ENCODE peak calls at places on chromosomes 6 and 20, in eight cellular contexts. One of them, this sample, is unnamed.

GRCh38 chr6:20952605-20953004 is 418.3 kb downstream of the CDKAL1 start:
- DNase-seq in SK-N-SH: no peak
- DNase-seq in MM.1S: no peak
- DNase-seq in hepatocyte: peak; percentile 12
- DNase-seq in GM23338: no peak
- DNase-seq in GM23248: peak; percentile 65
- DNase-seq in PC-3: peak; percentile 90
- DNase-seq in HCT116: peak; percentile 60
- DNase-seq in this sample: no peak

GRCh38 chr6:18260448-18261106 is 3.8 kb downstream of the DEK start:
- DNase-seq in SK-N-SH: no peak
- DNase-seq in MM.1S: peak; percentile 29
- DNase-seq in hepatocyte: no peak
- DNase-seq in GM23338: no peak
- DNase-seq in GM23248: peak; percentile 70
- DNase-seq in PC-3: peak; percentile 71
- DNase-seq in HCT116: no peak
- DNase-seq in this sample: peak; percentile 79

GRCh38 chr6:134863763-134864510 is 86.0 kb downstream of the ALDH8A1 start:
- DNase-seq in SK-N-SH: no peak
- DNase-seq in MM.1S: no peak
- DNase-seq in hepatocyte: no peak
- DNase-seq in GM23338: no peak
- DNase-seq in GM23248: no peak
- DNase-seq in PC-3: no peak
- DNase-seq in HCT116: no peak
- DNase-seq in this sample: no peak

GRCh38 chr20:47429409-47429808 is 72.3 kb upstream of the NCOA3 start:
- DNase-seq in SK-N-SH: no peak
- DNase-seq in MM.1S: no peak
- DNase-seq in hepatocyte: no peak
- DNase-seq in GM23338: no peak
- DNase-seq in GM23248: no peak
- DNase-seq in PC-3: no peak
- DNase-seq in HCT116: no peak
- DNase-seq in this sample: no peak

GRCh38 chr6:125793280-125793679 is 2.5 kb downstream of the NCOA7 start:
- DNase-seq in SK-N-SH: peak; percentile 33
- DNase-seq in MM.1S: no peak
- DNase-seq in hepatocyte: no peak
- DNase-seq in GM23338: peak; percentile 56
- DNase-seq in GM23248: no peak
- DNase-seq in PC-3: no peak
- DNase-seq in HCT116: no peak
- DNase-seq in this sample: no peak

GRCh38 chr6:1496836-1497592 is 107.6 kb downstream of the FOXF2 start:
- DNase-seq in SK-N-SH: no peak
- DNase-seq in MM.1S: no peak
- DNase-seq in hepatocyte: peak; percentile 28
- DNase-seq in GM23338: no peak
- DNase-seq in GM23248: no peak
- DNase-seq in PC-3: no peak
- DNase-seq in HCT116: no peak
- DNase-seq in this sample: no peak

GRCh38 chr6:42241915-42242314 is 24.3 kb upstream of the MRPS10 start:
- DNase-seq in SK-N-SH: no peak
- DNase-seq in MM.1S: no peak
- DNase-seq in hepatocyte: no peak
- DNase-seq in GM23338: peak; percentile 81
- DNase-seq in GM23248: no peak
- DNase-seq in PC-3: no peak
- DNase-seq in HCT116: no peak
- DNase-seq in this sample: no peak

GRCh38 chr6:23319560-23319959 is 750.2 kb downstream of the HDGFL1 start:
- DNase-seq in SK-N-SH: no peak
- DNase-seq in MM.1S: no peak
- DNase-seq in hepatocyte: no peak
- DNase-seq in GM23338: no peak
- DNase-seq in GM23248: no peak
- DNase-seq in PC-3: no peak
- DNase-seq in HCT116: no peak
- DNase-seq in this sample: no peak

GRCh38 chr6:158897236-158897635 is 78.1 kb upstream of the EZR start:
- DNase-seq in SK-N-SH: no peak
- DNase-seq in MM.1S: no peak
- DNase-seq in hepatocyte: no peak
- DNase-seq in GM23338: no peak
- DNase-seq in GM23248: peak; percentile 9
- DNase-seq in PC-3: no peak
- DNase-seq in HCT116: no peak
- DNase-seq in this sample: no peak

GRCh38 chr20:20014659-20015058 is 2.5 kb upstream of the NAA20 start:
- DNase-seq in SK-N-SH: no peak
- DNase-seq in MM.1S: no peak
- DNase-seq in hepatocyte: no peak
- DNase-seq in GM23338: peak; percentile 37
- DNase-seq in GM23248: no peak
- DNase-seq in PC-3: peak; percentile 44
- DNase-seq in HCT116: no peak
- DNase-seq in this sample: no peak

GRCh38 chr20:56362833-56363413 is 4.1 kb downstream of the FAM210B start:
- DNase-seq in SK-N-SH: no peak
- DNase-seq in MM.1S: no peak
- DNase-seq in hepatocyte: no peak
- DNase-seq in GM23338: peak; percentile 31
- DNase-seq in GM23248: peak; percentile 46
- DNase-seq in PC-3: no peak
- DNase-seq in HCT116: no peak
- DNase-seq in this sample: no peak

GRCh38 chr6:134662077-134662476 is 287.8 kb downstream of the ALDH8A1 start:
- DNase-seq in SK-N-SH: no peak
- DNase-seq in MM.1S: no peak
- DNase-seq in hepatocyte: no peak
- DNase-seq in GM23338: no peak
- DNase-seq in GM23248: no peak
- DNase-seq in PC-3: no peak
- DNase-seq in HCT116: no peak
- DNase-seq in this sample: no peak

GRCh38 chr6:132275253-132275970 is 125.9 kb downstream of the MOXD1 start:
- DNase-seq in SK-N-SH: no peak
- DNase-seq in MM.1S: no peak
- DNase-seq in hepatocyte: peak; percentile 8
- DNase-seq in GM23338: peak; percentile 42
- DNase-seq in GM23248: no peak
- DNase-seq in PC-3: no peak
- DNase-seq in HCT116: no peak
- DNase-seq in this sample: no peak

GRCh38 chr6:72940265-72940664 is 285.0 kb downstream of the KHDC1L start:
- DNase-seq in SK-N-SH: no peak
- DNase-seq in MM.1S: no peak
- DNase-seq in hepatocyte: no peak
- DNase-seq in GM23338: no peak
- DNase-seq in GM23248: peak; percentile 20
- DNase-seq in PC-3: peak; percentile 34
- DNase-seq in HCT116: no peak
- DNase-seq in this sample: no peak

GRCh38 chr6:36701401-36701991 is 3.9 kb downstream of the RAB44 start:
- DNase-seq in SK-N-SH: no peak
- DNase-seq in MM.1S: peak; percentile 34
- DNase-seq in hepatocyte: no peak
- DNase-seq in GM23338: peak; percentile 23
- DNase-seq in GM23248: peak; percentile 27
- DNase-seq in PC-3: peak; percentile 32
- DNase-seq in HCT116: no peak
- DNase-seq in this sample: peak; percentile 69

GRCh38 chr6:56062856-56063255 is 184.5 kb downstream of the COL21A1 start:
- DNase-seq in SK-N-SH: no peak
- DNase-seq in MM.1S: no peak
- DNase-seq in hepatocyte: no peak
- DNase-seq in GM23338: no peak
- DNase-seq in GM23248: no peak
- DNase-seq in PC-3: no peak
- DNase-seq in HCT116: no peak
- DNase-seq in this sample: no peak

GRCh38 chr6:120786682-120787081 is 547.6 kb downstream of the TBC1D32 start:
- DNase-seq in SK-N-SH: no peak
- DNase-seq in MM.1S: no peak
- DNase-seq in hepatocyte: no peak
- DNase-seq in GM23338: no peak
- DNase-seq in GM23248: no peak
- DNase-seq in PC-3: no peak
- DNase-seq in HCT116: no peak
- DNase-seq in this sample: no peak

GRCh38 chr6:52491203-52492069 is 71.3 kb downstream of the EFHC1 start:
- DNase-seq in SK-N-SH: no peak
- DNase-seq in MM.1S: no peak
- DNase-seq in hepatocyte: no peak
- DNase-seq in GM23338: no peak
- DNase-seq in GM23248: peak; percentile 82
- DNase-seq in PC-3: no peak
- DNase-seq in HCT116: no peak
- DNase-seq in this sample: no peak

GRCh38 chr6:109362102-109362884 is 20.0 kb downstream of the CD164 start:
- DNase-seq in SK-N-SH: no peak
- DNase-seq in MM.1S: no peak
- DNase-seq in hepatocyte: no peak
- DNase-seq in GM23338: no peak
- DNase-seq in GM23248: no peak
- DNase-seq in PC-3: no peak
- DNase-seq in HCT116: no peak
- DNase-seq in this sample: no peak
- H3K9me2 ChIP-seq in SK-N-SH: no peaks in the 10 kb centered on the region
- H3K9me2 ChIP-seq in MM.1S: no peaks in the 10 kb centered on the region
- H3K9me2 ChIP-seq in hepatocyte: no peaks in the 10 kb centered on the region
- H3K9me2 ChIP-seq in GM23338: no peaks in the 10 kb centered on the region
- H3K9me2 ChIP-seq in GM23248: no peaks in the 10 kb centered on the region
- H3K9me2 ChIP-seq in PC-3: no peaks in the 10 kb centered on the region
- H3K9me2 ChIP-seq in HCT116: no peaks in the 10 kb centered on the region
- H3K9me2 ChIP-seq in this sample: no peaks in the 10 kb centered on the region

DNA sequence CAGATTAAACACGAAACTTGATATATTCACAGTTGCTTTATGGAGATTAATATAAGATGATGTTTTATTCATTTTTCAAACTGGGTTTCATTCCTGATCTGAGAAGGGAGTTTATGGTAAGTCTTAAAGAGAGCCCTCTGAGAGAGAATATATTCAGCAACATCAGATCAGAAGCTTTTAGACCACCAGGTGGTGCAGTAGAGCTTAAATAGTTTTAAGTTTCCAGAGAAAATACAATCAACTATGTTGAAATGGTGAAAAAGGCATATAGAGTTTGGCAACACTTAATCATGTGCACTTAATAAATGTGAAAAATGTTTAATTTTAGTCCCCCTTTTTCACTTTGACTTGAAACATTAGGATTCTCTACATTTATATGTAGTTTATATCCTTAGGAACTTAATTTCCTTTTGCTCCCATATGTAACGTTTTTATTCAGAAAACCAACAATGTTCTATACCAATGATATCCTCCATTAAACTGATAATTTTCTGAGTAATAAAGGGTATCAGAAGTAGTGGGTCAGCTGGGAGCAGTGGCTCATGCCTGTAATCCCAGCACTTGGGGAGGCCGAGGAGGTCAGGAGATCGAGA is 86.3 kb upstream of the CLDN20 start:
- DNase-seq in SK-N-SH: peak; percentile 45
- DNase-seq in MM.1S: peak; percentile 37
- DNase-seq in hepatocyte: peak; percentile 87
- DNase-seq in GM23338: peak; percentile 90
- DNase-seq in GM23248: peak; percentile 78
- DNase-seq in PC-3: peak; percentile 83
- DNase-seq in HCT116: peak; percentile 61
- DNase-seq in this sample: no peak
- H2AFZ ChIP-seq in SK-N-SH: no peak overlapping the region
- H2AFZ ChIP-seq in MM.1S: no peak overlapping the region
- H2AFZ ChIP-seq in hepatocyte: no peak overlapping the region
- H2AFZ ChIP-seq in GM23338: no peak overlapping the region
- H2AFZ ChIP-seq in GM23248: no peak overlapping the region
- H2AFZ ChIP-seq in PC-3: no peak overlapping the region
- H2AFZ ChIP-seq in HCT116: no peak overlapping the region
- H2AFZ ChIP-seq in this sample: no peak overlapping the region

DNA sequence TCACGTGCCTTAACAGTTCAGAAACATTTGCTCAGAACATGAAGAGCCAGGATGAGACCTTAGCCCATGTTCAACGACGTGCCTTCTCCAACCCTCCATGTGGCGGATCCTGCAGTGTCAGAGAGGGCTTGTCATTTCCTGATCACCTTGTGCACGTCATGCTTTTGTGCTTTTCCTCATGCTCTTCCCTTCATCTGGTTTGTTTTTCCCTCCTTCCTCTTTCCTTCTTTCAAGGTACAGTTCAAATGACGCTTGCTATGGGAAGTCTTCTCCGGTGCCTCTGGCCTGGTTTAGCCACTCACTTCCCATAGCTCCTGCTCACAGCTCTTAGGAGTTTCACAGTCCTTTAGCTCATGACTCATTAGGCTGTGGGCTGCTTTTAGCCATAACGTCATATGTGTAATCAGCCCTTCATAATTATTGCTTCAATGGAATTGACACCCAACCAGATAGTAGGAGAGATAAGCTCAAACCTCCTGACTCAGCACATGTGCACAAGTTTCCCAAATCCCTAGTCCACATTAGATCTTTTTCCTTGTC is 102.7 kb upstream of the CNKSR3 start:
- DNase-seq in SK-N-SH: no peak
- DNase-seq in MM.1S: no peak
- DNase-seq in hepatocyte: peak; percentile 75
- DNase-seq in GM23338: no peak
- DNase-seq in GM23248: peak; percentile 89
- DNase-seq in PC-3: peak; percentile 45
- DNase-seq in HCT116: no peak
- DNase-seq in this sample: peak; percentile 7
- H3K9me2 ChIP-seq in SK-N-SH: no peaks in the 10 kb centered on the region
- H3K9me2 ChIP-seq in MM.1S: no peaks in the 10 kb centered on the region
- H3K9me2 ChIP-seq in hepatocyte: no peaks in the 10 kb centered on the region
- H3K9me2 ChIP-seq in GM23338: peaks cover 4% of the 10 kb centered on the region
- H3K9me2 ChIP-seq in GM23248: no peaks in the 10 kb centered on the region
- H3K9me2 ChIP-seq in PC-3: no peaks in the 10 kb centered on the region
- H3K9me2 ChIP-seq in HCT116: peaks cover 9% of the 10 kb centered on the region
- H3K9me2 ChIP-seq in this sample: no peaks in the 10 kb centered on the region

GRCh38 chr20:10137032-10137431 is 81.6 kb upstream of the SNAP25 start:
- DNase-seq in SK-N-SH: no peak
- DNase-seq in MM.1S: no peak
- DNase-seq in hepatocyte: no peak
- DNase-seq in GM23338: no peak
- DNase-seq in GM23248: no peak
- DNase-seq in PC-3: no peak
- DNase-seq in HCT116: no peak
- DNase-seq in this sample: no peak

GRCh38 chr20:10134176-10134575 is 84.5 kb upstream of the SNAP25 start:
- DNase-seq in SK-N-SH: no peak
- DNase-seq in MM.1S: no peak
- DNase-seq in hepatocyte: no peak
- DNase-seq in GM23338: no peak
- DNase-seq in GM23248: no peak
- DNase-seq in PC-3: no peak
- DNase-seq in HCT116: no peak
- DNase-seq in this sample: no peak

GRCh38 chr20:10131612-10132345 is 86.9 kb upstream of the SNAP25 start:
- DNase-seq in SK-N-SH: peak; percentile 80
- DNase-seq in MM.1S: no peak
- DNase-seq in hepatocyte: peak; percentile 63
- DNase-seq in GM23338: peak; percentile 66
- DNase-seq in GM23248: peak; percentile 69
- DNase-seq in PC-3: peak; percentile 31
- DNase-seq in HCT116: no peak
- DNase-seq in this sample: no peak

GRCh38 chr20:10132391-10132790 is 86.2 kb upstream of the SNAP25 start:
- DNase-seq in SK-N-SH: no peak
- DNase-seq in MM.1S: no peak
- DNase-seq in hepatocyte: no peak
- DNase-seq in GM23338: no peak
- DNase-seq in GM23248: no peak
- DNase-seq in PC-3: no peak
- DNase-seq in HCT116: no peak
- DNase-seq in this sample: no peak

GRCh38 chr20:10133532-10133931 is 85.1 kb upstream of the SNAP25 start:
- DNase-seq in SK-N-SH: no peak
- DNase-seq in MM.1S: no peak
- DNase-seq in hepatocyte: no peak
- DNase-seq in GM23338: no peak
- DNase-seq in GM23248: no peak
- DNase-seq in PC-3: no peak
- DNase-seq in HCT116: no peak
- DNase-seq in this sample: no peak
- H2AFZ ChIP-seq in SK-N-SH: no peak overlapping the region
- H2AFZ ChIP-seq in MM.1S: no peak overlapping the region
- H2AFZ ChIP-seq in hepatocyte: no peak overlapping the region
- H2AFZ ChIP-seq in GM23338: no peak overlapping the region
- H2AFZ ChIP-seq in GM23248: no peak overlapping the region
- H2AFZ ChIP-seq in PC-3: no peak overlapping the region
- H2AFZ ChIP-seq in HCT116: no peak overlapping the region
- H2AFZ ChIP-seq in this sample: no peak overlapping the region